ENCODE peak calls at places on chromosome 10, in six cellular contexts. T is HepG2, Y is SK-N-SH, D is K562, B is GM12878, W is H1. H is an unnamed sample. For H3K27me3, the result is how much of the 10 kb centered on the place peaks cover.

GRCh38 chr10:1434912-1435692 is 302.2 kb downstream of the ADARB2 start:
- DNase-seq in T (no peak), B (no peak), Y (no peak), W (no peak), D (no peak), H (no peak)

GRCh38 chr10:124624875-124625274 is 119.3 kb downstream of the FAM53B start:
- DNase-seq in B (no peak), D (no peak), W (no peak), Y (no peak), T (no peak), H (no peak)

GRCh38 chr10:61628199-61628874 is 34.4 kb upstream of the CABCOCO1 start:
- DNase-seq in Y (no peak), B (no peak), D (no peak), T (no peak), W (no peak), H (no peak)

GRCh38 chr10:119449760-119450461 is 92.6 kb downstream of the RGS10 start:
- DNase-seq in T (no peak), Y (no peak), B (no peak), D (no peak), W (no peak), H (no peak)

GRCh38 chr10:75400769-75401568 is 595 bp downstream of the ZNF503 start:
- DNase-seq in Y (peak), T (no peak), B (no peak), W (no peak), D (no peak), H (no peak)

GRCh38 chr10:6986927-6987326 is 406.9 kb upstream of the PRKCQ start:
- DNase-seq in T (no peak), Y (no peak), W (no peak), D (no peak), B (no peak), H (no peak)

GRCh38 chr10:13371879-13372470 is 23.9 kb upstream of the SEPHS1 start:
- DNase-seq in B (no peak), Y (peak), T (peak), W (peak), D (peak), H (no peak)

GRCh38 chr10:73905256-73906018 is 5.5 kb upstream of the PLAU start:
- DNase-seq in T (no peak), Y (no peak), B (no peak), D (no peak), W (no peak), H (no peak)

GRCh38 chr10:32377458-32378370 is 30.8 kb upstream of the EPC1 start:
- DNase-seq in Y (peak), W (no peak), B (no peak), D (peak), T (peak), H (peak)

GRCh38 chr10:26269754-26270153 is 53.2 kb downstream of the GAD2 start:
- DNase-seq in D (peak), Y (peak), T (peak), W (no peak), B (no peak), H (peak)

DNA sequence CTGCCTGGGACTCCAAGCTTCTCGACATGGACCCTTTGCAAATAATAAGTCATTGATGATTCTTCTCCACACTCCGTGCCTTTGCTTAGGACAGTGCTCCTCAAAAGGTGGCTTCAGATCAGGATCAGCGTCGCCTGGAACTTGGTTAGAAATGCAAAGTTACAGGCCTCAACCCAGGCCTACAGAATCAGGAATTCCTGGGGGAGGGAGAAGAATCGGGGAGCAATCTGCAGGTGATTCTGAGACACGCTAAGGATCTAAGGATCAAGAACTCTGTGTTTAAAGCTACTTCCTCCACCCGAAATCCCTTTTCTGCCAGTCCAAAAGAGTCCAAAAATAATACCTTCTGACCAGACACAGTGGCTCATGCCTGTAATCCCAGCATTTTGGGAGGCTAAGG is 78.1 kb downstream of the C10orf105 start:
- DNase-seq in T (no peak), W (no peak), B (no peak), Y (no peak), D (no peak), H (no peak)
- H3K27me3 ChIP-seq in T (under half), W (under half), B (under half), Y (under half), D (under half), H (under half)

DNA sequence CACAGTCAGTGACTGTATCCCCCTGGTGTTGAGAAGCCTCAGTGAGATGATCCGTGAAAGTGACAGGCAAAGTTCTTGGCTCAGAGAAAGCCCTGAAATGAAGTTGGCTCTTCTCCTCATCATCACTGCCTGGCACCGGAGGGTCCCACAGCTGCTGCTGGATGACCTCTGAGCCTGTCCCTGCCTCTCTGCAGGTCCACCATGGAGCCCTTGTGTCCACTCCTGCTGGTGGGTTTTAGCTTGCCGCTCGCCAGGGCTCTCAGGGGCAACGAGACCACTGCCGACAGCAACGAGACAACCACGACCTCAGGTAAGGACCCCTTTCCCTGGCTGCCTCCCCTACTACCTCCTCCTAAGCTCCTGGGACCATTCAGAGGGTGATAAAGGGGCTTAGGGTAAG is 85.5 kb downstream of the MKI67 start:
- DNase-seq in T (no peak), B (no peak), Y (no peak), W (no peak), D (no peak), H (no peak)
- TF ChIP-seq GABPA in T (no peak), B (no peak), Y (no peak), W (no peak), D (no peak), H (no peak)

GRCh38 chr10:29110172-29110571 is 178.7 kb upstream of the LYZL1 start:
- DNase-seq in B (no peak), W (no peak), Y (no peak), D (no peak), T (no peak), H (no peak)

GRCh38 chr10:29109700-29110099 is 179.2 kb upstream of the LYZL1 start:
- DNase-seq in Y (no peak), T (peak), B (no peak), D (no peak), W (no peak), H (no peak)

GRCh38 chr10:29107866-29108498 is 180.9 kb upstream of the LYZL1 start:
- DNase-seq in T (no peak), B (no peak), D (no peak), W (no peak), Y (no peak), H (no peak)

GRCh38 chr10:29117781-29118180 is 171.1 kb upstream of the LYZL1 start:
- DNase-seq in Y (no peak), W (no peak), B (no peak), T (no peak), D (no peak), H (no peak)

DNA sequence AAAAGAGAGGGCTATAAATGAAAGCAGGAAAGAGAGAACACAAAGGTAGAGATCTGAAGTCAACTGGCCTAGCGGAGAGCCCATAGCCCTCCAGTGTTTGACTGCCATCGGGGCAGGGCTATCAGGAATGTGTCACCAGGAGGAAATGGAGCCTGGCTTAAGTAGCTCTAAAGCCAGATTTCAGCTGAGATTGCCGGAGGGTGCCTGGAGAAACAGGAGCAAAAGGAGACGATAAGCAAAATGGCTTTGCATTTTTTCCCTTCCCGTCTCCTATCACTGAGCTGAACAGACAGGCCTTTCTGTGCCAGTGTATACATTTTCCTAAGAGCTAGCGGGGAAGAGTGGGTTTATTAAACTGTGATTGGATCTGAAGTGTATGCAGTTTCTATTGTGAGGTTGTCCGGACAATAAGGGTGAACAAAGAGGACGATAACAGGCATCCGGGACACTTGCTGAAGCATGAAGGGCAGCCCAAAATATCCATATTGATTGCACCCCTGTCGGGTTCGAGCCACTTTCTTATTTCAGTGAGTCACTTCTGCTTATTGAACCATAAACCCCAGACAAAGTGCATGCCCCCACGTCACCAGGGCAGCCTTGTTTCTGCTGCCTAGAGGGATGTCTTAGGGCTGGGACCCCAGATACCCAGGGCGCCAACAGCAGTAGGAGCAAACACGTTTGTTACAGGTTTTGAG is 175.5 kb upstream of the LYZL1 start:
- DNase-seq in T (no peak), W (no peak), B (no peak), Y (peak), D (no peak), H (no peak)
- H3K27me3 ChIP-seq in T (under half), W (under half), B (under half), Y (under half), D (under half), H (under half)

GRCh38 chr10:3355536-3355935 is 183.0 kb upstream of the PITRM1 start:
- DNase-seq in Y (no peak), T (no peak), W (no peak), D (no peak), B (no peak), H (no peak)
- TF ChIP-seq GABPA in Y (no peak), T (no peak), W (no peak), D (no peak), B (no peak), H (no peak)

GRCh38 chr10:122665946-122666345 is 33.7 kb downstream of the C10orf120 start:
- DNase-seq in W (no peak), Y (no peak), T (no peak), B (no peak), D (no peak), H (no peak)
- H3K27me3 ChIP-seq in W (under half), Y (under half), T (under half), B (under half), D (under half), H (under half)

GRCh38 chr10:30959855-30960247 is 71.8 kb downstream of the ZNF438 start:
- DNase-seq in W (no peak), B (no peak), Y (no peak), T (no peak), D (no peak), H (no peak)
- TF ChIP-seq GABPA in W (no peak), B (no peak), Y (no peak), T (no peak), D (no peak), H (no peak)

DNA sequence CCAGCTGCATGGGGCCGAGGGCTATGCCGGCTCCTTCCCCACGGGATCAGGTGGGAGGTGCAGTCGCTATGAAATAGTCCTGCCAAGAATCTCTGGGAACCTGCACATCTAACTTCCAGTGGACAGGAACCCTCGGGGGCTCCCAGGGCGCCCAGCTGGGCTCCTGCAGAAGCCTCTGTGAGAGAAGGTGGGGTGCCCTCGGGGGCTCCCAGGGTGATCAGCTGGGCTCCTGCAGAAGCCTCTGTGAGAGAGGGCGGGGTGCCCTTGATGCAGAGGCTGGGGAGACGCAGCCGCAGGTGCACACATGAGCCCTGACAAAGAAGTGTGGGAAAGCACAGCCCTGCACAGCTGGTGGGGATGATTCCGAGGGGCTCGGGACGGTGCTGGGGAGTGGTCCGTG is 5.9 kb downstream of the VENTX start:
- DNase-seq in B (no peak), W (no peak), D (no peak), Y (no peak), T (no peak), H (no peak)
- H3K27me3 ChIP-seq in B (under half), W (under half), D (under half), Y (under half), T (under half), H (under half)